ENCODE peak calls at places on chromosomes 13 and 19, in seven cellular contexts. P is T-helper 17 cell; R is naive thymus-derived CD4-positive, alpha-beta T cell; U is skeletal muscle cell; F is T-helper 1 cell; O is T follicular helper cell; S is AG04450. N is an unnamed sample.

GRCh38 chr13:81326913-81327312 is 986.0 kb upstream of the SPRY2 start:
- DNase-seq in P (no peak), R (no peak), U (no peak), F (no peak), O (no peak), S (no peak), N (no peak)

GRCh38 chr19:13176345-13176744 is 26.1 kb downstream of the IER2 start:
- DNase-seq in P (no peak), R (no peak), U (no peak), F (no peak), O (no peak), S (no peak), N (no peak)

GRCh38 chr19:3771033-3771905 is 759 bp downstream of the RAX2 start:
- DNase-seq in P (no peak), R (no peak), U (no peak), F (no peak), O (no peak), S (no peak), N (no peak)

GRCh38 chr13:84641491-84641890 is 759.2 kb upstream of the SLITRK1 start:
- DNase-seq in P (no peak), R (no peak), U (no peak), F (no peak), O (no peak), S (no peak), N (no peak)

GRCh38 chr19:11091343-11092153 is 2.3 kb downstream of the LDLR start:
- DNase-seq in P (peak), R (peak), U (peak), F (peak), O (peak), S (peak), N (peak)

GRCh38 chr19:16385296-16385695 is 60.7 kb downstream of the KLF2 start:
- DNase-seq in P (no peak), R (no peak), U (no peak), F (no peak), O (no peak), S (no peak), N (no peak)

GRCh38 chr13:46304546-46304945 is 82.5 kb downstream of the RUBCNL start:
- DNase-seq in P (no peak), R (no peak), U (no peak), F (no peak), O (no peak), S (no peak), N (no peak)

GRCh38 chr19:41887711-41888382 is 4.9 kb downstream of the ARHGEF1 start:
- DNase-seq in P (peak), R (peak), U (no peak), F (peak), O (peak), S (no peak), N (no peak)

GRCh38 chr13:30792257-30793000 is 57.1 kb downstream of the ALOX5AP start:
- DNase-seq in P (no peak), R (no peak), U (peak), F (no peak), O (no peak), S (peak), N (peak)

GRCh38 chr19:52936151-52936957 is 13.1 kb upstream of the ZNF888 start:
- DNase-seq in P (no peak), R (no peak), U (no peak), F (no peak), O (no peak), S (no peak), N (no peak)

GRCh38 chr19:39276740-39277139 is 8.5 kb downstream of the IFNL2 start:
- DNase-seq in P (no peak), R (no peak), U (no peak), F (no peak), O (no peak), S (no peak), N (no peak)

GRCh38 chr19:1811472-1811894 is 593 bp downstream of the ATP8B3 start:
- DNase-seq in P (peak), R (no peak), U (no peak), F (no peak), O (peak), S (no peak), N (peak)

GRCh38 chr13:27928353-27928804 is 8.6 kb downstream of the PDX1 start:
- DNase-seq in P (no peak), R (no peak), U (no peak), F (no peak), O (no peak), S (no peak), N (no peak)

GRCh38 chr13:47146991-47147783 is 250.3 kb upstream of the HTR2A start:
- DNase-seq in P (no peak), R (no peak), U (no peak), F (no peak), O (no peak), S (no peak), N (no peak)

GRCh38 chr13:56189439-56189838 is 951.3 kb upstream of the PRR20A start:
- DNase-seq in P (no peak), R (no peak), U (no peak), F (no peak), O (no peak), S (no peak), N (no peak)

GRCh38 chr13:99083976-99084375 is 106.1 kb upstream of the DOCK9 start:
- DNase-seq in P (no peak), R (no peak), U (no peak), F (no peak), O (no peak), S (no peak), N (no peak)

GRCh38 chr13:19927117-19927734 is 31.3 kb upstream of the ZMYM2 start:
- DNase-seq in P (no peak), R (no peak), U (no peak), F (no peak), O (no peak), S (no peak), N (no peak)

GRCh38 chr19:2087621-2088100 is 8.5 kb downstream of the MOB3A start:
- DNase-seq in P (no peak), R (peak), U (no peak), F (no peak), O (no peak), S (no peak), N (no peak)

GRCh38 chr19:42176649-42176989 is 40.9 kb downstream of the DEDD2 start:
- DNase-seq in P (peak), R (no peak), U (no peak), F (no peak), O (no peak), S (no peak), N (no peak)

GRCh38 chr19:49680473-49681351 is 3.6 kb downstream of the PRMT1 start:
- DNase-seq in P (peak), R (peak), U (peak), F (peak), O (peak), S (peak), N (peak)

GRCh38 chr19:39433480-39434079 is 2.2 kb downstream of the RPS16 start:
- DNase-seq in P (no peak), R (no peak), U (no peak), F (no peak), O (no peak), S (no peak), N (no peak)

GRCh38 chr13:45749026-45749759 is 47.1 kb downstream of the CBY2 start:
- DNase-seq in P (no peak), R (no peak), U (no peak), F (no peak), O (no peak), S (no peak), N (no peak)

GRCh38 chr13:79710376-79710775 is 229.4 kb downstream of the NDFIP2 start:
- DNase-seq in P (no peak), R (no peak), U (no peak), F (no peak), O (no peak), S (no peak), N (no peak)

GRCh38 chr19:17346109-17346671 is 8.8 kb downstream of the GTPBP3 start:
- DNase-seq in P (peak), R (peak), U (no peak), F (peak), O (peak), S (no peak), N (peak)

GRCh38 chr19:40231544-40232424 is 5.3 kb upstream of the CCNP start:
- DNase-seq in P (no peak), R (no peak), U (no peak), F (no peak), O (no peak), S (no peak), N (no peak)

GRCh38 chr13:78659450-78660110 is 625 bp upstream of the OBI1 start:
- DNase-seq in P (no peak), R (no peak), U (no peak), F (no peak), O (no peak), S (no peak), N (no peak)

GRCh38 chr19:16894080-16894479 is 5.3 kb downstream of the F2RL3 start:
- DNase-seq in P (no peak), R (no peak), U (no peak), F (no peak), O (no peak), S (no peak), N (no peak)